ENCODE peak calls at places on chromosomes 12 and 14, in ten cellular contexts. B is H1; W is HL-60; Z is hepatocyte; Q is CD8-positive, alpha-beta memory T cell; L is GM23248; K is AG04450; I is DND-41; Y is K562; O is right lobe of liver. M is an unnamed sample.

GRCh38 chr12:2288001-2288400 is 235.2 kb downstream of the CACNA1C start:
- DNase-seq in B (no peak), L (peak), Y (no peak), Q (no peak), Z (peak), I (no peak), W (peak), O (no peak), K (no peak), M (no peak)

GRCh38 chr12:116820077-116820656 is 61.1 kb downstream of the HRK start:
- DNase-seq in Z (no peak), L (no peak), Q (no peak), B (no peak), Y (no peak), O (no peak), I (no peak), W (no peak), K (no peak), M (no peak)

GRCh38 chr12:65528127-65528526 is 249.6 kb downstream of the MSRB3 start:
- DNase-seq in K (no peak), Q (no peak), Z (no peak), B (no peak), L (no peak), I (no peak), Y (no peak), O (no peak), W (no peak), M (no peak)

GRCh38 chr12:90280564-90281058 is 572.0 kb upstream of the ATP2B1 start:
- DNase-seq in K (no peak), Z (no peak), I (no peak), O (no peak), Y (no peak), B (no peak), Q (no peak), L (peak), W (no peak), M (no peak)

GRCh38 chr12:81499809-81500208 is 259.3 kb downstream of the PPFIA2 start:
- DNase-seq in L (no peak), O (no peak), Q (no peak), W (no peak), B (no peak), I (no peak), Y (no peak), Z (no peak), K (no peak), M (no peak)

GRCh38 chr12:130104596-130105253 is 57.5 kb upstream of the FZD10 start:
- DNase-seq in Z (no peak), I (no peak), O (no peak), K (no peak), Q (no peak), B (no peak), W (no peak), L (no peak), Y (no peak), M (no peak)

GRCh38 chr14:85387181-85387580 is 142.8 kb upstream of the FLRT2 start:
- DNase-seq in K (no peak), O (no peak), W (no peak), Y (no peak), I (no peak), Q (no peak), B (no peak), Z (no peak), L (no peak), M (no peak)

GRCh38 chr12:124086299-124086898 is 113.4 kb downstream of the ZNF664 start:
- DNase-seq in B (no peak), Y (peak), L (no peak), W (no peak), I (no peak), Z (no peak), Q (no peak), O (no peak), K (no peak), M (no peak)

GRCh38 chr12:54020587-54020969 is 7.7 kb upstream of the HOXC6 start:
- DNase-seq in I (no peak), Y (no peak), Q (no peak), B (no peak), W (no peak), K (no peak), L (peak), Z (no peak), O (no peak), M (no peak)
- H3K27ac ChIP-seq in I (no peak), Y (no peak), Q (no peak), B (no peak), W (no peak), K (no peak), L (peak), Z (peak), O (no peak), M (no peak)

GRCh38 chr12:8914716-8915526 is 612 bp downstream of the PHC1 start:
- DNase-seq in L (peak), Y (peak), Z (peak), Q (peak), I (peak), B (peak), O (peak), K (no peak), W (no peak), M (peak)

GRCh38 chr12:8911606-8912268 is 2.6 kb upstream of the PHC1 start:
- DNase-seq in L (no peak), B (no peak), Q (no peak), I (no peak), Y (no peak), Z (no peak), K (no peak), W (no peak), O (no peak), M (no peak)

GRCh38 chr12:8909752-8910151 is 4.6 kb upstream of the PHC1 start:
- DNase-seq in Y (no peak), Q (no peak), W (no peak), O (no peak), Z (no peak), I (no peak), L (no peak), K (no peak), B (no peak), M (no peak)

GRCh38 chr12:8913702-8914032 is 642 bp upstream of the PHC1 start:
- DNase-seq in B (no peak), Q (no peak), O (no peak), L (peak), Z (peak), W (no peak), I (no peak), K (no peak), Y (no peak), M (no peak)

DNA sequence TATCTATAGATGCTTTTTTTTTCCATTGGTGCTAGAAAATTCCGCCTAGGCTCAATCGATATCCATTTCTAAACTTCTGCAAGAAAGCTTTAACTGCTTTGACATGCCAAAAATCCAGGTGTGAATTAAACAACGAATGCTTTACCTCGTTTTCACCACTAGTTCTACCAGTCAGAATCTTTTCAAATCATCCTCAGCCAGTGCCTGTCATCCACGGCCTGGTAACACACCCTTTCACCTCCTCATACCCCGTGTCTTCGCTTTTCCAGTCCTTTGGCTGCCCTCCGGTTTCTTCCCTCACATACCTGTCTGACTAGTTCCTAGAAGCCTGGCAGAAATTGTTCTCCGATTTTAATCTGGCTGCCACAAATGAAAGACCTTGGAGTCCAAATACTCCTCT is 1.4 kb upstream of the PHC1 start:
- DNase-seq in Z (peak), O (no peak), B (no peak), Q (no peak), W (no peak), Y (peak), I (no peak), L (peak), K (no peak), M (no peak)
- H3K4me3 ChIP-seq in Z (peak), O (no peak), B (peak), Q (no peak), W (no peak), Y (no peak), I (no peak), L (peak), K (no peak), M (no peak)

DNA sequence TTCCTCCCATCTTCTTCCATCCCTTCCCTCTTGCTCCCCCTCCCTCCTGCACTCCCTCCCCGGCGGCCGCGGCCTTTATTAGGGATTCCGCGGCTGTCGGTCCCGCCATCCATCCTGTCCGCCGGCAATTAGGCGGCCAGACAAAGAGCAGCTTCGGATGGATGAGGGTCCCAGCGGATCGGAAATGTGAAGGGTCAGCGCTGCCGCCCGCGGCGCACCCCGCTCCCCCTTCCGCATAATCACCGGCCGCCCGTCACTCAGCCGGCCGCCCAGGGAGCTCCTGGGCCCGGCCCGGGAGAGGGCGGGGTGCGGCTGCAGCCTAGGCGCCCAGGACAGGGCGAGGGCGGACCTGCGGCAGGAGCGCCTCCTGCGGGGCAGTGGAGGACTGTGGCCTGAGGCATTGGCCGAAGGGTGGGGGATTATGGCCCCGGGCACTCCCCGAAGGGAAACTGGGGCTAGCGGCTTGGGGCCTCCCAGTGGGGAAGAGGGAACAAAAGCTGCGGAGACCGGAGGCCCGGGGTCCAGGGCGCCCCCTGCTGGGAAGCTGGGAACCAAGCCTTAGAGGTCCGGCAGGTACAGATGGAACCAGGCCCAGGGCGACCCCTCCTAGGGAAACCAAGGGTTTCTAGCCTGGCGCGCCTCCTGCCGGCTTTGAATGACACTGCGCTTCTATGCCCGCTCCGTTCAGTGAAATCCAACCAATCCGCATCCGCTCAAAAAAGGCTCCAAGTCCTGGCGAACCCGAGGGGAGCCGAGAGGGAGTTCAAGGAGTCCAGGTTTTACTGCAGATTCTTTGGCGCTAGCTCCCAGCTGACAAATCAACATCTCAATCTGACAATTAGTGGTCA is 4.4 kb upstream of the DNAJC22 start:
- DNase-seq in Z (peak), B (peak), Q (peak), K (peak), I (peak), L (peak), O (peak), W (peak), Y (peak), M (peak)
- H3K27ac ChIP-seq in Z (no peak), B (no peak), Q (no peak), K (no peak), I (no peak), L (no peak), O (no peak), W (no peak), Y (no peak), M (no peak)

DNA sequence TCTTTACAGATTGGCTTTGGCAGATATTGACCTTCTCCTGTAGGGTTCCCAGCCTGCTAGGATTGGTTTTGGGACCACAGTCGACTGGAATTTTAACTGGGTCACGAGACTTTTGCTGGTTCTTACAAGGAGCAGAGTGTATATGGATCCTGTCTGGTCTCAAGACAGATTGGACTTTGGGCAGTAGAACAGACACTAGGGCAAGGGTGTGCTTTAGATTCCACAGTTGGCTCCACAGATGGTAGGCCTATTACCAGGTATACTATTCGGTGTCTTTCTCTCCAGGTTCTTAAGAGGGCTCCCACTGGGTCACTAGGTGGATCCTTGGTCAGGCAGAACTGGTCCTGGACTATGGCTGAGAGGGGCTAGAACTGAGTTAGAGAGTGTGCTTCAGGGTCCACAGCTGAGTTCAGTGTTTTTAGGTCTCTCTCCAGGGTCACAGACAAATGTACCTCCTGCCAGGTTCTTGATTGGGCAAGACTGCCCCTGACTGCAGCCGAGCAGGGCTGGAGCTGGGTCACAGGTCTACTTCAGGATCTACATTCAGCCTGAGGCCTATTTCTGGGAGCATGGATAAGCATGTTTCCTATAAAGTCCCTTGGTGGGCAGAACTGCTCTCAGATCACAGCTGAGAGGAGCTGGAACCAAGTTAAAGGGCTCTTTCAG is 460.2 kb downstream of the TMEM117 start:
- DNase-seq in O (peak), W (no peak), K (no peak), Y (no peak), I (no peak), Z (no peak), B (no peak), Q (no peak), L (no peak), M (no peak)
- H3K4me3 ChIP-seq in O (no peak), W (no peak), K (no peak), Y (no peak), I (no peak), Z (no peak), B (no peak), Q (no peak), L (no peak), M (no peak)

GRCh38 chr12:114405199-114405448 is 820 bp downstream of the TBX5 start:
- DNase-seq in B (no peak), O (no peak), Z (no peak), I (no peak), L (peak), K (no peak), Y (no peak), Q (no peak), W (no peak), M (no peak)
- H3K27ac ChIP-seq in B (no peak), O (no peak), Z (peak), I (no peak), L (peak), K (peak), Y (no peak), Q (no peak), W (no peak), M (no peak)

GRCh38 chr14:100824156-100824555 is 1.8 kb upstream of the MEG3 start:
- DNase-seq in O (no peak), W (no peak), K (no peak), Y (no peak), I (no peak), B (peak), Z (no peak), L (no peak), Q (no peak), M (peak)

GRCh38 chr14:100826371-100827139 is 637 bp downstream of the MEG3 start:
- DNase-seq in W (no peak), K (no peak), Q (no peak), Y (no peak), Z (no peak), I (no peak), B (no peak), L (peak), O (no peak), M (no peak)

GRCh38 chr14:100827140-100827517 is 1.2 kb downstream of the MEG3 start:
- DNase-seq in B (no peak), I (no peak), K (no peak), Q (no peak), Z (no peak), W (no peak), O (no peak), L (peak), Y (no peak), M (no peak)

GRCh38 chr14:100824946-100825690 is 800 bp upstream of the MEG3 start:
- DNase-seq in O (no peak), Q (no peak), L (no peak), W (no peak), K (no peak), Z (no peak), I (no peak), B (no peak), Y (no peak), M (no peak)

DNA sequence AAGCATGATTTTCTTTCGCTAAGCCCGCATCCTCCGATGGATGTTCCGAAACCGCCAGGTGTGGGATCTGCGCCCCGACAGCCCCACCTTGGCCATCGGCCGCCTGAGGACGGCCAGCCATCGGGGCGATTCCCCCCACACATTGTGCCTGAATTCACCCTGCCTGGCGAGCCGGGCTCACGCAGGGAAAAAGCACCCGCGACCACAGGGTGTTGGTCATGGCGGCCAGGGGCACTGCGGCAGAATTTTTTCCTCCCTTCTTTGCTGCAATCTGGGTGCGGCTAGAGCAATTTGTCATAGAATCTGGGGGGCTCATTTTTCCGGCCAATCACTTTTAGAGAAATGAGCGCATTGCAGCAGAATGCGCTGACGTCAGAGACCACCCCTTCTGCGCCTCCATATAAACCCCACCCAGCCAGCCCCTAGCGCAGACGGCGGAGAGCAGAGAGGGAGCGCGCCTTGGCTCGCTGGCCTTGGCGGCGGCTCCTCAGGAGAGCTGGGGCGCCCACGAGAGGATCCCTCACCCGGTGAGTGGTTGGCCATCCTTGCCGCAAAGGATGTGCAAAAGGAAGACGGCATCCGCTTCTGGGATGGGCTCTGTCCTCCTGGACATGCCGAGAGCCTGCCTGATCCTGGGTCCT is at the start of gene MEG3:
- DNase-seq in B (no peak), Z (no peak), K (peak), Y (no peak), O (no peak), W (no peak), L (peak), Q (no peak), I (no peak), M (peak)
- H3K4me3 ChIP-seq in B (no peak), Z (no peak), K (peak), Y (no peak), O (peak), W (no peak), L (peak), Q (no peak), I (no peak), M (peak)

DNA sequence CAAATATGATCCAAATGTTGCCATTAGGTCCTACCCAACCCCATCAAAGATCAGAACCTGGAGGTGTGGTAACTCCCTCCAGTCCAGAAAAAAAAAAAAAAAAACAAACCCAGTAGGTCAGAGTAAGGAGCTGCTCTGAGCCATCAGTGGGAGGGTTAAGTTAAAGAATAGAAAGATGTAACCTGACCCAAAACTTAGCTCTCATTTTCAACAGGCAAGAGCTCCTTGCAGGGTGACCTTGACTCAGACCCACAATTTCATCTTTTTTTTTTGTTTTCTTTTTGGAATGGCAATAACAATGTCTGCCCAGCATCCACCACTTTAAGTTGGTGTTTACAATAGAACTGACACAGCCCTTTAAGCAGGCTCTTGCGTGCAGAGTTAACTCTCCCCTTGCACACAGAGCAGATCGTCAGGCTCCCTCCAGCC is 178.4 kb upstream of the EEA1 start:
- DNase-seq in Y (no peak), L (no peak), O (no peak), K (no peak), Z (no peak), Q (no peak), I (no peak), W (no peak), B (no peak), M (no peak)
- H3K27ac ChIP-seq in Y (no peak), L (no peak), O (no peak), K (no peak), Z (no peak), Q (no peak), I (no peak), W (no peak), B (no peak), M (no peak)

GRCh38 chr12:31316964-31317363 is 9.0 kb downstream of the SINHCAF start:
- DNase-seq in L (no peak), W (no peak), Q (no peak), K (no peak), Y (no peak), O (no peak), Z (no peak), B (no peak), I (no peak), M (no peak)
- H3K4me3 ChIP-seq in L (peak), W (no peak), Q (peak), K (peak), Y (peak), O (peak), Z (peak), B (no peak), I (peak), M (peak)